ENCODE peak calls at places on chromosomes 5 and 9, in five cellular contexts. G is choroid plexus epithelial cell, W is A549, Y is fibroblast of lung, L is PC-3. K is an unnamed sample.

GRCh38 chr9:98481676-98482075 is 226.2 kb upstream of the TBC1D2 start:
- DNase-seq in G (no peak), W (no peak), Y (peak), L (no peak), K (no peak)

GRCh38 chr9:117706421-117707150 is 2.4 kb downstream of the TLR4 start:
- DNase-seq in G (peak), W (no peak), Y (peak), L (no peak), K (no peak)

GRCh38 chr5:1447772-1448361 is 2.6 kb upstream of the SLC6A3 start:
- DNase-seq in G (no peak), W (no peak), Y (no peak), L (no peak), K (no peak)

GRCh38 chr5:82387041-82387818 is 109.1 kb upstream of the RPS23 start:
- DNase-seq in G (peak), W (peak), Y (peak), L (peak), K (no peak)

GRCh38 chr5:154198611-154199230 is 8.2 kb downstream of the GALNT10 start:
- DNase-seq in G (peak), W (peak), Y (peak), L (peak), K (peak)

GRCh38 chr5:132962429-132962928 is 955 bp downstream of the AFF4 start:
- DNase-seq in G (peak), W (peak), Y (peak), L (peak), K (peak)

GRCh38 chr5:3322642-3323041 is 273.0 kb upstream of the IRX1 start:
- DNase-seq in G (no peak), W (no peak), Y (no peak), L (no peak), K (no peak)

GRCh38 chr9:134046894-134047681 is 20.7 kb downstream of the BRD3 start:
- DNase-seq in G (no peak), W (no peak), Y (no peak), L (no peak), K (no peak)

GRCh38 chr5:142871056-142871879 is 101.1 kb downstream of the ARHGAP26 start:
- DNase-seq in G (no peak), W (no peak), Y (no peak), L (no peak), K (no peak)

GRCh38 chr9:127783111-127783621 is 2.7 kb upstream of the CDK9 start:
- DNase-seq in G (no peak), W (no peak), Y (no peak), L (no peak), K (no peak)

GRCh38 chr5:158382473-158382872 is 523.5 kb upstream of the CLINT1 start:
- DNase-seq in G (peak), W (peak), Y (peak), L (peak), K (peak)

GRCh38 chr5:6708814-6709213 is 4.4 kb upstream of the TENT4A start:
- DNase-seq in G (no peak), W (no peak), Y (no peak), L (no peak), K (no peak)

GRCh38 chr9:125601986-125602385 is 105.0 kb downstream of the MAPKAP1 start:
- DNase-seq in G (no peak), W (no peak), Y (no peak), L (no peak), K (no peak)

GRCh38 chr9:686381-686813 is 155.1 kb upstream of the DMRT1 start:
- DNase-seq in G (no peak), W (no peak), Y (peak), L (peak), K (no peak)

GRCh38 chr5:171850354-171850947 is 64.8 kb downstream of the SMIM23 start:
- DNase-seq in G (no peak), W (peak), Y (no peak), L (peak), K (no peak)

GRCh38 chr5:145945620-145946111 is 9.3 kb downstream of the SH3RF2 start:
- DNase-seq in G (no peak), W (no peak), Y (no peak), L (no peak), K (no peak)

GRCh38 chr5:145943674-145944121 is 7.3 kb downstream of the SH3RF2 start:
- DNase-seq in G (peak), W (peak), Y (peak), L (peak), K (no peak)

GRCh38 chr5:145942749-145943148 is 6.4 kb downstream of the SH3RF2 start:
- DNase-seq in G (no peak), W (no peak), Y (no peak), L (no peak), K (no peak)

GRCh38 chr5:145946112-145946861 is 9.9 kb downstream of the SH3RF2 start:
- DNase-seq in G (peak), W (peak), Y (peak), L (peak), K (peak)

DNA sequence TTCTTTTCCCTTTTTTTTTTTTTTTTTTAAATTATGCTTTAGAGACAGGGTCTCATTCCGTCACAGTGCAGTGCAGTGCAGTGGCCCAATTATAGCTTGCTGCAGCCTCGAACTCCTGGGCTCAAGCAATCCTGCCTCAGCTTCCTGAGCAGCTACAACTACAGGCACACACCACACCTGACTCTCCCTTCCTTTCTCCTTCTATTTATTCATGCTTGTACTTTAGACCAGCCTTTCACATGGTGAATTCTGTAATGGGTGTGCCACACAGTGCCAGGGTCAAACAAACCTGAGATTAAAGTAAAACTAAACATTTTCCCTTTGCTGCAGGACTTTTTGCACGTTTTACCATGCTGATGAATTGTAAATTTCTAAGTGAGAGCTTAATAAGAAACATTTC is 8.0 kb downstream of the SH3RF2 start:
- DNase-seq in G (no peak), W (no peak), Y (no peak), L (no peak), K (no peak)
- TF ChIP-seq CTCF in G (no peak), W (no peak), Y (no peak), L (no peak), K (no peak)

GRCh38 chr5:123089572-123089970 is 530 bp downstream of the PRDM6 start:
- DNase-seq in G (peak), W (peak), Y (peak), L (no peak), K (no peak)
- TF ChIP-seq CTCF in G (no peak), W (no peak), Y (no peak), L (no peak), K (no peak)

GRCh38 chr9:14258156-14258555 is 55.8 kb downstream of the NFIB start:
- DNase-seq in G (peak), W (no peak), Y (no peak), L (no peak), K (no peak)

GRCh38 chr9:14251146-14252071 is 62.5 kb downstream of the NFIB start:
- DNase-seq in G (peak), W (peak), Y (peak), L (peak), K (peak)

GRCh38 chr9:14260101-14260500 is 53.8 kb downstream of the NFIB start:
- DNase-seq in G (no peak), W (no peak), Y (no peak), L (peak), K (no peak)

GRCh38 chr9:14258840-14259239 is 55.1 kb downstream of the NFIB start:
- DNase-seq in G (peak), W (no peak), Y (peak), L (peak), K (no peak)

GRCh38 chr9:14256588-14256987 is 57.4 kb downstream of the NFIB start:
- DNase-seq in G (no peak), W (no peak), Y (no peak), L (no peak), K (no peak)
- TF ChIP-seq CTCF in G (no peak), W (no peak), Y (no peak), L (no peak), K (no peak)

DNA sequence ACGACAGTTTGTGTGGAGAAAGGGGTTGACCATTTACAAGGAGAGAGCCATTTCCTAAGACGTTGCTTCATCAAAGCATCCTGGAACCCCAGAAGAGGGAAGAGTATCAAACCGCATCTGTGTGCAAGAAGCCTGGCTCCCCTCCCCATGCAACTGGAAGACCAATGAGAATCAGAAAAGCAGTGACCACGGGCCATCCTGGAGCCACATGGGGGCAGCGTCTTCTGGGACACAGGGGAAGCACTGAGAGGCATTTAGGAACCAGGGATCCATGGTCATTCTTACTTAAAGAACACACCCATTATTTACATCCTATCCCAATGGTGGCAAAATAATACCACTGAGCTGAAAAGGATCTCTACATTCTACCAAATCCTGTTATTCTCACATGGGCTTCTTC is 29.3 kb downstream of the SEMA5A start:
- DNase-seq in G (no peak), W (no peak), Y (no peak), L (peak), K (no peak)
- TF ChIP-seq CTCF in G (peak), W (no peak), Y (no peak), L (peak), K (no peak)

GRCh38 chr5:33049298-33049697 is 338.2 kb downstream of the NPR3 start:
- DNase-seq in G (no peak), W (peak), Y (peak), L (peak), K (no peak)
- TF ChIP-seq CTCF in G (no peak), W (no peak), Y (no peak), L (no peak), K (no peak)